ENCODE peak calls at places on chromosomes 16 and 17, in seven cellular contexts. V is K562, Y is prostate gland, Q is PC-3, S is heart right ventricle, I is dorsolateral prefrontal cortex, G is psoas muscle. L is an unnamed sample.

GRCh38 chr17:11031787-11032186 is 193.9 kb upstream of the PIRT start:
- DNase-seq in Q (no peak), V (peak; percentile 4), S (no peak), Y (no peak), G (no peak), I (no peak), L (no peak)

GRCh38 chr16:49658491-49658890 is 197.4 kb downstream of the ZNF423 start:
- DNase-seq in I (no peak), Y (no peak), Q (no peak), G (no peak), V (no peak), S (no peak), L (no peak)

GRCh38 chr16:47905771-47906170 is 250.0 kb downstream of the ABCC12 start:
- DNase-seq in V (no peak), Q (peak; percentile 79), Y (no peak), G (no peak), S (no peak), I (no peak), L (no peak)

GRCh38 chr16:84391151-84391873 is 23.0 kb downstream of the ATP2C2 start:
- DNase-seq in Y (peak; percentile 74), Q (no peak), V (no peak), G (no peak), I (peak; percentile 44), S (no peak), L (no peak)

GRCh38 chr17:8832711-8833352 is 33.7 kb upstream of the MFSD6L start:
- DNase-seq in G (no peak), I (no peak), V (peak; percentile 65), Q (no peak), Y (no peak), S (no peak), L (no peak)

GRCh38 chr16:4328580-4329353 is 12.9 kb downstream of the GLIS2 start:
- DNase-seq in V (no peak), Y (no peak), Q (no peak), S (no peak), I (no peak), G (peak; percentile 51), L (no peak)

GRCh38 chr16:22855231-22855630 is 41.3 kb downstream of the HS3ST2 start:
- DNase-seq in V (no peak), S (no peak), I (no peak), Q (no peak), Y (no peak), G (no peak), L (no peak)

GRCh38 chr16:75197522-75198134 is 9.3 kb downstream of the CTRB2 start:
- DNase-seq in S (no peak), I (peak; percentile 5), V (no peak), Q (no peak), Y (no peak), G (no peak), L (peak; percentile 60)

GRCh38 chr16:55470533-55471371 is 8.2 kb upstream of the MMP2 start:
- DNase-seq in V (no peak), Q (peak; percentile 50), G (peak; percentile 48), S (no peak), Y (peak; percentile 71), I (no peak), L (peak; percentile 76)

GRCh38 chr16:54370653-54371052 is 84.1 kb upstream of the IRX3 start:
- DNase-seq in I (no peak), S (peak; percentile 13), V (peak; percentile 34), Y (no peak), G (peak; percentile 34), Q (no peak), L (no peak)

GRCh38 chr16:12917246-12917645 is 15.8 kb downstream of the SHISA9 start:
- DNase-seq in S (no peak), Q (no peak), I (no peak), Y (no peak), V (no peak), G (no peak), L (no peak)

GRCh38 chr16:3074860-3075545 is 9.6 kb downstream of the IL32 start:
- DNase-seq in Y (no peak), G (no peak), V (no peak), I (no peak), Q (no peak), S (no peak), L (no peak)

DNA sequence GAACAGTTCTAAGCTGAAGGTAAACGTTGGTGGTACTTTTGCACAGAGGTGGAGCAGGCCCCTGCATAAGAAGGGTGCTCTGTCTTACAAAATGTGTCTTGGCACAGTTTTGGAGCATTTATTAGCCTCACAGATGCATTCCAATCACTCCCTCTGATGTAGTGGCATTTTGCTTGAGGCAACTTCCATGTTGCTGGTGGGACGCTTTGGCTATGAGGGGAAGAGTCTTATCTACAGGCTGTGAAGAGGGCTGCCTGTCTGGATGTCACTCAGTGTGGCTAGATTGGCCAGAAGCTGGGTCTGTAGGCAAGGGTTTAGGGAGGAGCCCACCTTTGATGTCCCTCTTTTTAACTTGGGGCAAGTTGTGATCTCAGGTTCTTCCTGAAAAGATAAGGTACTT is 2.6 kb upstream of the RARA start:
- DNase-seq in S (no peak), Q (no peak), I (no peak), G (no peak), V (no peak), Y (no peak), L (peak; percentile 17)
- H3K27ac ChIP-seq in S (peak overlapping the region; percentile 75), Q (no peak overlapping the region), I (no peak overlapping the region), G (peak overlapping the region; percentile 14), V (peak overlapping the region; percentile 49), Y (peak overlapping the region; percentile 43), L (peak overlapping the region; percentile 63)

GRCh38 chr16:10728035-10728462 is 15.6 kb upstream of the NUBP1 start:
- DNase-seq in I (no peak), V (no peak), Y (no peak), S (no peak), G (no peak), Q (no peak), L (no peak)
- H3K4me3 ChIP-seq in I (no peak overlapping the region), V (no peak overlapping the region), Y (no peak overlapping the region), S (no peak overlapping the region), G (no peak overlapping the region), Q (no peak overlapping the region), L (no peak overlapping the region)

DNA sequence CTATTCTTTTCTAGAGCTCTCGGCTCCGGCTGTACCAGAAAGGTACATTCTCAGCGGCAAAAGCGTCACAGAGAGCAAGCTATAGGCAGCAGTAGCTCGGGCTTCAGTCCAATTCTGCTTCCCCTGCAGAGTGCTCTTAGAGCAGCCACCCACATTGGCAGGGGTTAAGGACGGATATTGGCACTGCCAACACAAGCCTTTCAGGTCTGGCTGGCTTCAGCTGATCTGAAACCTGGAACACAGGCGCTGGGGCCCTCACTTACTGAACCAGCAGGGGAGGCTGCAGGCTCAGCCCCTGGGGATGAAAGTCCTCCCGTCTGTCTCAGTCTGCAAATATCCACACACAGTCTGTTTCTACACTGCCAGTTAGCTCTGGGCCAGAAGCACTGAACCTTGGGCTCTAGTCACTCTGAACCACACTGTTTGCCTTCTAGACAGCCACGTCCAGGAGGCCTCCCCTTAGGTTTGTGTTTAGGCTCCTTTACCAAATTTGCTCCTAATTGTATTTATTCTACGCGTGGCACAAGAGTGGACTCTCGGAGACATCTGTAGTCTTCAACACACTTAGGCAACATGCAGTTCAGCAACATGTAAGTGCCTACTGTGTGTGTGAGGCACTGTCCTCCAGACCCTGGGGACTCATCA is 40.1 kb downstream of the HIC1 start:
- DNase-seq in I (peak; percentile 44), Q (peak; percentile 10), S (peak; percentile 73), G (no peak), Y (peak; percentile 92), V (peak; percentile 10), L (no peak)
- TF ChIP-seq CTCF in I (peak; percentile 57), Q (peak; percentile 34), S (peak; percentile 76), G (peak; percentile 57), Y (peak; percentile 96), V (peak; percentile 33), L (peak; percentile 77)

DNA sequence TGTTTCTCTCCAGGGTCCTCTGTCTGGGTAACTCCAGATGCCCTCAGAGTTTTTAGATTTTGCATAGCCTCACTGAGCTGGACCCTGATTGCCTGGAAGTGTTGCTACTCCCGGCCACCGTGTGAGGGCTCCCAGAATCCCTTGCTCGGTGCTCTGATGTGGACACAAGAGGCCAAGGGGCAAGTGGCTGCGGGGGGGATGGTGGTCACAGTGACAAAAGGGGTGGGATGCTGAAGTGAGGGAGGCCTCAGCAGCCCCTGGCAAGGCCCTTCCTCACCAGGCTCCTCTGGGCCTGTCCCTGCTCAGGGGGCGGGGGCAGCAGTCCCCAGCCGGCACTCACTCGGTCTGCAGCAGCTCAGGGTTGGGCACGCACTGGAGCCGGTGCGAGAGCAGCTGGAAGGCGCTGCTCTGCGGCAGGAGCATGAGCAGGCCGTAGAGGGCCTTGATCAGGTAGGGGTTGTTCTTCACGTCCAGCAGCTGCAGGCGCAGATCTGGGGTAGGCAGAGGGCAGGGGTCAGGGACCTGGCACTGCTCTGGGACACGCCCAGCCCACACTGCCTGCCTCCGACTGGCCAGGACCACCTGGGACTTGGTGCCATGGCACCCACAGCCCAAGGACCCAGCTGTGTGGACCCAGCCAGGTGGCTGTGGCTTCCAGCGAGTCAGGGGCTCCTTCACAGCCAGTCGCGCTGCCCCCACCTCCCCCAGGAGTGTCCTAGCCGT is 6.8 kb upstream of the MTSS2 start:
- DNase-seq in Y (no peak), Q (no peak), S (no peak), I (no peak), V (no peak), G (peak; percentile 26), L (no peak)
- H3K27ac ChIP-seq in Y (peak overlapping the region; percentile 72), Q (no peak overlapping the region), S (peak overlapping the region; percentile 67), I (peak overlapping the region; percentile 81), V (no peak overlapping the region), G (peak overlapping the region; percentile 86), L (peak overlapping the region; percentile 100)